ENCODE peak calls at places on chromosomes 16 and 17, in four cellular contexts. One of them, this sample, is unnamed.

GRCh38 chr17:1089915-1090314 is 89.9 kb downstream of the ABR start:
- DNase-seq in T-helper 2 cell: no peak
- DNase-seq in H7: no peak
- DNase-seq in NCI-H1694 treated with DMSO at 0.1 percent for 48 hours: no peak
- DNase-seq in this sample: peak; percentile 74

GRCh38 chr17:79612468-79613194 is 1.8 kb upstream of the RBFOX3 start:
- DNase-seq in T-helper 2 cell: peak; percentile 12
- DNase-seq in NCI-H1694 treated with DMSO at 0.1 percent for 48 hours: peak; percentile 91
- DNase-seq in H7: peak; percentile 96
- DNase-seq in this sample: peak; percentile 23

GRCh38 chr16:3767333-3767977 is 50.1 kb upstream of the TRAP1 start:
- DNase-seq in NCI-H1694 treated with DMSO at 0.1 percent for 48 hours: no peak
- DNase-seq in T-helper 2 cell: no peak
- DNase-seq in H7: no peak
- DNase-seq in this sample: no peak

GRCh38 chr17:18120461-18121053 is 12.0 kb downstream of the MYO15A start:
- DNase-seq in H7: no peak
- DNase-seq in T-helper 2 cell: no peak
- DNase-seq in NCI-H1694 treated with DMSO at 0.1 percent for 48 hours: no peak
- DNase-seq in this sample: no peak

GRCh38 chr17:38852771-38853291 is 690 bp downstream of the RPL23 start:
- DNase-seq in T-helper 2 cell: no peak
- DNase-seq in NCI-H1694 treated with DMSO at 0.1 percent for 48 hours: no peak
- DNase-seq in H7: no peak
- DNase-seq in this sample: peak; percentile 31

GRCh38 chr17:43732961-43733360 is 25.6 kb downstream of the SOST start:
- DNase-seq in H7: no peak
- DNase-seq in NCI-H1694 treated with DMSO at 0.1 percent for 48 hours: no peak
- DNase-seq in T-helper 2 cell: no peak
- DNase-seq in this sample: peak; percentile 87

GRCh38 chr16:68083861-68084503 is 1.2 kb upstream of the NFATC3 start:
- DNase-seq in T-helper 2 cell: no peak
- DNase-seq in H7: peak; percentile 62
- DNase-seq in NCI-H1694 treated with DMSO at 0.1 percent for 48 hours: no peak
- DNase-seq in this sample: peak; percentile 46

GRCh38 chr16:55377840-55378239 is 53.8 kb downstream of the IRX6 start:
- DNase-seq in H7: no peak
- DNase-seq in NCI-H1694 treated with DMSO at 0.1 percent for 48 hours: no peak
- DNase-seq in T-helper 2 cell: no peak
- DNase-seq in this sample: no peak

GRCh38 chr17:27892866-27893769 is at the start of gene LYRM9:
- DNase-seq in H7: peak; percentile 97
- DNase-seq in T-helper 2 cell: peak; percentile 89
- DNase-seq in NCI-H1694 treated with DMSO at 0.1 percent for 48 hours: peak; percentile 83
- DNase-seq in this sample: peak; percentile 96

GRCh38 chr17:66654341-66654740 is 180.6 kb upstream of the CACNG5 start:
- DNase-seq in T-helper 2 cell: no peak
- DNase-seq in H7: no peak
- DNase-seq in NCI-H1694 treated with DMSO at 0.1 percent for 48 hours: no peak
- DNase-seq in this sample: peak; percentile 16

GRCh38 chr17:8447816-8448215 is 12.1 kb downstream of the NDEL1 start:
- DNase-seq in NCI-H1694 treated with DMSO at 0.1 percent for 48 hours: no peak
- DNase-seq in H7: peak; percentile 76
- DNase-seq in T-helper 2 cell: no peak
- DNase-seq in this sample: no peak

GRCh38 chr17:55454906-55455474 is 33.4 kb upstream of the MMD start:
- DNase-seq in T-helper 2 cell: no peak
- DNase-seq in H7: no peak
- DNase-seq in NCI-H1694 treated with DMSO at 0.1 percent for 48 hours: no peak
- DNase-seq in this sample: no peak

GRCh38 chr16:82845076-82845475 is 218.3 kb downstream of the CDH13 start:
- DNase-seq in H7: no peak
- DNase-seq in NCI-H1694 treated with DMSO at 0.1 percent for 48 hours: no peak
- DNase-seq in T-helper 2 cell: no peak
- DNase-seq in this sample: no peak

GRCh38 chr16:6133009-6133408 is 1035.4 kb upstream of the EEF2KMT start:
- DNase-seq in NCI-H1694 treated with DMSO at 0.1 percent for 48 hours: no peak
- DNase-seq in T-helper 2 cell: no peak
- DNase-seq in H7: no peak
- DNase-seq in this sample: no peak

GRCh38 chr16:82761858-82762257 is 135.1 kb downstream of the CDH13 start:
- DNase-seq in T-helper 2 cell: no peak
- DNase-seq in NCI-H1694 treated with DMSO at 0.1 percent for 48 hours: no peak
- DNase-seq in H7: no peak
- DNase-seq in this sample: peak; percentile 48

GRCh38 chr17:45852535-45853297 is 8.0 kb downstream of the SPPL2C start:
- DNase-seq in H7: peak; percentile 86
- DNase-seq in NCI-H1694 treated with DMSO at 0.1 percent for 48 hours: peak; percentile 74
- DNase-seq in T-helper 2 cell: peak; percentile 42
- DNase-seq in this sample: peak; percentile 68

GRCh38 chr17:74725111-74725510 is 11.9 kb upstream of the RAB37 start:
- DNase-seq in NCI-H1694 treated with DMSO at 0.1 percent for 48 hours: no peak
- DNase-seq in H7: no peak
- DNase-seq in T-helper 2 cell: no peak
- DNase-seq in this sample: no peak

GRCh38 chr16:79210629-79211028 is 389.9 kb downstream of the MAF start:
- DNase-seq in NCI-H1694 treated with DMSO at 0.1 percent for 48 hours: no peak
- DNase-seq in H7: no peak
- DNase-seq in T-helper 2 cell: no peak
- DNase-seq in this sample: no peak

GRCh38 chr17:65204001-65204400 is 66.8 kb downstream of the RGS9 start:
- DNase-seq in T-helper 2 cell: no peak
- DNase-seq in H7: no peak
- DNase-seq in NCI-H1694 treated with DMSO at 0.1 percent for 48 hours: no peak
- DNase-seq in this sample: no peak

GRCh38 chr17:64505320-64506200 is 529 bp downstream of the DDX5 start:
- DNase-seq in H7: peak; percentile 80
- DNase-seq in T-helper 2 cell: peak; percentile 76
- DNase-seq in NCI-H1694 treated with DMSO at 0.1 percent for 48 hours: peak; percentile 77
- DNase-seq in this sample: peak; percentile 95

GRCh38 chr17:45092932-45093430 is 31.9 kb downstream of the NMT1 start:
- DNase-seq in T-helper 2 cell: no peak
- DNase-seq in H7: no peak
- DNase-seq in NCI-H1694 treated with DMSO at 0.1 percent for 48 hours: no peak
- DNase-seq in this sample: peak; percentile 98

GRCh38 chr17:37562016-37562745 is 47.0 kb downstream of the SYNRG start:
- DNase-seq in H7: peak; percentile 34
- DNase-seq in NCI-H1694 treated with DMSO at 0.1 percent for 48 hours: no peak
- DNase-seq in T-helper 2 cell: no peak
- DNase-seq in this sample: no peak

GRCh38 chr17:47717845-47718621 is 15.0 kb upstream of the TBX21 start:
- DNase-seq in H7: no peak
- DNase-seq in T-helper 2 cell: no peak
- DNase-seq in NCI-H1694 treated with DMSO at 0.1 percent for 48 hours: no peak
- DNase-seq in this sample: peak; percentile 45

GRCh38 chr16:27237229-27238015 is 31.1 kb downstream of the NSMCE1 start:
- DNase-seq in NCI-H1694 treated with DMSO at 0.1 percent for 48 hours: peak; percentile 14
- DNase-seq in T-helper 2 cell: peak; percentile 52
- DNase-seq in H7: peak; percentile 50
- DNase-seq in this sample: peak; percentile 63

GRCh38 chr16:14215941-14216340 is 144.8 kb downstream of the MRTFB start:
- DNase-seq in NCI-H1694 treated with DMSO at 0.1 percent for 48 hours: no peak
- DNase-seq in H7: no peak
- DNase-seq in T-helper 2 cell: no peak
- DNase-seq in this sample: no peak

GRCh38 chr17:42031584-42031983 is 11.7 kb downstream of the NKIRAS2 start:
- DNase-seq in H7: no peak
- DNase-seq in NCI-H1694 treated with DMSO at 0.1 percent for 48 hours: no peak
- DNase-seq in T-helper 2 cell: no peak
- DNase-seq in this sample: no peak

GRCh38 chr16:57025941-57026777 is 36.8 kb downstream of the NLRC5 start:
- DNase-seq in NCI-H1694 treated with DMSO at 0.1 percent for 48 hours: no peak
- DNase-seq in H7: peak; percentile 15
- DNase-seq in T-helper 2 cell: no peak
- DNase-seq in this sample: no peak

GRCh38 chr16:85649978-85650863 is 37.1 kb downstream of the GSE1 start:
- DNase-seq in NCI-H1694 treated with DMSO at 0.1 percent for 48 hours: no peak
- DNase-seq in T-helper 2 cell: no peak
- DNase-seq in H7: peak; percentile 80
- DNase-seq in this sample: no peak

GRCh38 chr17:34673516-34673915 is 94.1 kb downstream of the TMEM132E start:
- DNase-seq in H7: no peak
- DNase-seq in NCI-H1694 treated with DMSO at 0.1 percent for 48 hours: peak; percentile 34
- DNase-seq in T-helper 2 cell: no peak
- DNase-seq in this sample: no peak

GRCh38 chr17:19763416-19763815 is 15.3 kb upstream of the ALDH3A1 start:
- DNase-seq in H7: no peak
- DNase-seq in T-helper 2 cell: no peak
- DNase-seq in NCI-H1694 treated with DMSO at 0.1 percent for 48 hours: no peak
- DNase-seq in this sample: no peak

GRCh38 chr16:15482068-15482747 is 47.8 kb downstream of the BMERB1 start:
- DNase-seq in NCI-H1694 treated with DMSO at 0.1 percent for 48 hours: no peak
- DNase-seq in T-helper 2 cell: no peak
- DNase-seq in H7: peak; percentile 66
- DNase-seq in this sample: peak; percentile 81

GRCh38 chr17:80694992-80695912 is 150.6 kb downstream of the RPTOR start:
- DNase-seq in T-helper 2 cell: no peak
- DNase-seq in NCI-H1694 treated with DMSO at 0.1 percent for 48 hours: no peak
- DNase-seq in H7: no peak
- DNase-seq in this sample: no peak

GRCh38 chr17:49815761-49816281 is 27.3 kb downstream of the KAT7 start:
- DNase-seq in NCI-H1694 treated with DMSO at 0.1 percent for 48 hours: no peak
- DNase-seq in T-helper 2 cell: no peak
- DNase-seq in H7: peak; percentile 60
- DNase-seq in this sample: peak; percentile 60

GRCh38 chr16:64098451-64098850 is 1023.4 kb downstream of the CDH11 start:
- DNase-seq in T-helper 2 cell: no peak
- DNase-seq in H7: no peak
- DNase-seq in NCI-H1694 treated with DMSO at 0.1 percent for 48 hours: no peak
- DNase-seq in this sample: no peak